ENCODE peak calls at places on chromosome 3, in eight cellular contexts. J is left ventricle myocardium inferior, E is upper lobe of right lung, H is left cardiac atrium, L is HS-5, G is fibroblast of lung, P is NAMALWA, A is ACHN. K is an unnamed sample.

GRCh38 chr3:188052229-188052965 is 101.6 kb upstream of the LPP start:
- DNase-seq in J (peak), E (peak), H (peak), L (no peak), G (peak), P (no peak), A (no peak), K (peak)

GRCh38 chr3:113249601-113250000 is 38.2 kb downstream of the BOC start:
- DNase-seq in J (no peak), E (no peak), H (no peak), L (no peak), G (peak), P (no peak), A (no peak), K (no peak)

GRCh38 chr3:76554717-76555116 is 485.2 kb upstream of the ROBO2 start:
- DNase-seq in J (no peak), E (no peak), H (no peak), L (no peak), G (peak), P (no peak), A (no peak), K (no peak)

GRCh38 chr3:140501054-140501769 is 176.7 kb upstream of the TRIM42 start:
- DNase-seq in J (no peak), E (no peak), H (no peak), L (no peak), G (peak), P (no peak), A (no peak), K (peak)

GRCh38 chr3:18789734-18790133 is 358.6 kb upstream of the KCNH8 start:
- DNase-seq in J (no peak), E (no peak), H (no peak), L (no peak), G (no peak), P (no peak), A (no peak), K (no peak)

GRCh38 chr3:19348500-19348899 is 200.2 kb downstream of the KCNH8 start:
- DNase-seq in J (no peak), E (no peak), H (no peak), L (no peak), G (no peak), P (no peak), A (no peak), K (no peak)

GRCh38 chr3:156563900-156564682 is 9.2 kb upstream of the SSR3 start:
- DNase-seq in J (no peak), E (no peak), H (no peak), L (no peak), G (peak), P (no peak), A (no peak), K (no peak)

GRCh38 chr3:46960081-46960701 is 16.4 kb downstream of the CCDC12 start:
- DNase-seq in J (no peak), E (no peak), H (peak), L (no peak), G (peak), P (no peak), A (no peak), K (peak)

GRCh38 chr3:170499562-170500156 is 81.0 kb downstream of the CLDN11 start:
- DNase-seq in J (no peak), E (no peak), H (peak), L (no peak), G (peak), P (peak), A (peak), K (peak)

GRCh38 chr3:148036331-148036881 is 627.2 kb downstream of the ZIC1 start:
- DNase-seq in J (no peak), E (no peak), H (no peak), L (no peak), G (peak), P (no peak), A (no peak), K (no peak)

GRCh38 chr3:81989773-81990172 is 228.3 kb upstream of the GBE1 start:
- DNase-seq in J (no peak), E (no peak), H (no peak), L (no peak), G (no peak), P (no peak), A (no peak), K (no peak)

GRCh38 chr3:35641920-35642532 is 2.7 kb downstream of the ARPP21 start:
- DNase-seq in J (no peak), E (no peak), H (no peak), L (no peak), G (no peak), P (peak), A (no peak), K (no peak)

GRCh38 chr3:20561166-20561565 is 375.2 kb upstream of the SGO1 start:
- DNase-seq in J (no peak), E (no peak), H (no peak), L (no peak), G (peak), P (no peak), A (no peak), K (no peak)

GRCh38 chr3:17030438-17030837 is 145.7 kb downstream of the PLCL2 start:
- DNase-seq in J (no peak), E (no peak), H (no peak), L (no peak), G (no peak), P (peak), A (no peak), K (no peak)

GRCh38 chr3:117587416-117587815 is 877.8 kb downstream of the TUSC7 start:
- DNase-seq in J (no peak), E (no peak), H (no peak), L (no peak), G (no peak), P (no peak), A (no peak), K (no peak)

GRCh38 chr3:169907476-169907875 is 3.9 kb upstream of the SAMD7 start:
- DNase-seq in J (no peak), E (no peak), H (no peak), L (no peak), G (no peak), P (no peak), A (no peak), K (no peak)

GRCh38 chr3:72836923-72837322 is 11.3 kb downstream of the SHQ1 start:
- DNase-seq in J (peak), E (no peak), H (peak), L (no peak), G (no peak), P (no peak), A (no peak), K (peak)

GRCh38 chr3:149977391-149977790 is 6.7 kb upstream of the PFN2 start:
- DNase-seq in J (no peak), E (no peak), H (no peak), L (no peak), G (peak), P (no peak), A (no peak), K (no peak)

GRCh38 chr3:127886276-127886862 is 28.7 kb upstream of the KBTBD12 start:
- DNase-seq in J (no peak), E (no peak), H (no peak), L (no peak), G (no peak), P (no peak), A (no peak), K (no peak)

GRCh38 chr3:97559398-97559797 is 205.2 kb upstream of the ARL6 start:
- DNase-seq in J (no peak), E (no peak), H (no peak), L (no peak), G (no peak), P (no peak), A (no peak), K (no peak)

GRCh38 chr3:45033799-45034198 is 7.7 kb downstream of the CLEC3B start:
- DNase-seq in J (no peak), E (no peak), H (no peak), L (no peak), G (no peak), P (no peak), A (no peak), K (no peak)

GRCh38 chr3:189353318-189353958 is 181.7 kb downstream of the TPRG1 start:
- DNase-seq in J (no peak), E (no peak), H (no peak), L (no peak), G (no peak), P (no peak), A (no peak), K (no peak)

GRCh38 chr3:189862385-189863023 is 231.3 kb downstream of the TP63 start:
- DNase-seq in J (no peak), E (no peak), H (no peak), L (no peak), G (no peak), P (no peak), A (no peak), K (no peak)

GRCh38 chr3:16252243-16252978 is 12.3 kb downstream of the DPH3 start:
- DNase-seq in J (no peak), E (no peak), H (no peak), L (no peak), G (no peak), P (peak), A (no peak), K (no peak)

GRCh38 chr3:128324911-128325592 is 141.6 kb downstream of the DNAJB8 start:
- DNase-seq in J (no peak), E (no peak), H (no peak), L (no peak), G (no peak), P (no peak), A (no peak), K (peak)

GRCh38 chr3:162087361-162087760 is 590.8 kb downstream of the OTOL1 start:
- DNase-seq in J (no peak), E (no peak), H (no peak), L (no peak), G (no peak), P (no peak), A (no peak), K (no peak)

GRCh38 chr3:157499342-157499963 is 3.8 kb downstream of the VEPH1 start:
- DNase-seq in J (no peak), E (peak), H (peak), L (no peak), G (peak), P (peak), A (peak), K (peak)

GRCh38 chr3:129892486-129892856 is 1.0 kb downstream of the TMCC1 start:
- DNase-seq in J (no peak), E (no peak), H (no peak), L (no peak), G (no peak), P (no peak), A (peak), K (peak)

GRCh38 chr3:36764704-36765038 is 318 bp upstream of the DCLK3 start:
- DNase-seq in J (no peak), E (no peak), H (no peak), L (no peak), G (no peak), P (no peak), A (no peak), K (no peak)

GRCh38 chr3:187406927-187407326 is 38.7 kb downstream of the RTP4 start:
- DNase-seq in J (no peak), E (no peak), H (no peak), L (no peak), G (peak), P (no peak), A (no peak), K (no peak)

GRCh38 chr3:174958671-174959328 is 99.7 kb downstream of the NAALADL2 start:
- DNase-seq in J (no peak), E (no peak), H (no peak), L (no peak), G (no peak), P (no peak), A (no peak), K (no peak)

GRCh38 chr3:116056280-116056679 is 389.0 kb downstream of the LSAMP start:
- DNase-seq in J (no peak), E (no peak), H (no peak), L (no peak), G (no peak), P (no peak), A (no peak), K (no peak)

GRCh38 chr3:63920001-63920400 is 7.8 kb upstream of the SCAANT1 start:
- DNase-seq in J (no peak), E (no peak), H (no peak), L (no peak), G (no peak), P (no peak), A (no peak), K (no peak)

GRCh38 chr3:184652465-184652864 is 59.4 kb downstream of the MAGEF1 start:
- DNase-seq in J (no peak), E (no peak), H (no peak), L (no peak), G (peak), P (no peak), A (no peak), K (no peak)

GRCh38 chr3:40843851-40844548 is 319.2 kb downstream of the ZNF621 start:
- DNase-seq in J (no peak), E (no peak), H (no peak), L (no peak), G (no peak), P (no peak), A (no peak), K (no peak)

GRCh38 chr3:15339786-15340215 is 7.4 kb upstream of the SH3BP5 start:
- DNase-seq in J (no peak), E (no peak), H (no peak), L (no peak), G (peak), P (no peak), A (peak), K (no peak)

GRCh38 chr3:52077900-52078299 is 21.5 kb upstream of the DUSP7 start:
- DNase-seq in J (no peak), E (no peak), H (no peak), L (no peak), G (no peak), P (no peak), A (no peak), K (no peak)

GRCh38 chr3:168116279-168116678 is 20.6 kb upstream of the GOLIM4 start:
- DNase-seq in J (peak), E (peak), H (peak), L (no peak), G (peak), P (no peak), A (no peak), K (peak)

GRCh38 chr3:15267502-15267901 is 61.5 kb downstream of the CAPN7 start:
- DNase-seq in J (no peak), E (no peak), H (no peak), L (no peak), G (no peak), P (no peak), A (no peak), K (no peak)